ENCODE peak calls at places on chromosomes 13 and 19, in seven cellular contexts. Z is body of pancreas, C is A549, X is tibial nerve, K is uterus, W is breast epithelium, U is IMR-90. O is an unnamed sample. For H3K4me1, the result is how much of the 10 kb centered on the place peaks cover.

GRCh38 chr19:15584541-15585115 is 30.4 kb upstream of the CYP4F8 start:
- DNase-seq in K (peak), U (peak), W (peak), Z (peak), X (peak), C (peak), O (no peak)

GRCh38 chr19:58399903-58400637 is 4.6 kb downstream of the RNF225 start:
- DNase-seq in K (no peak), U (no peak), C (no peak), W (peak), Z (no peak), X (no peak), O (no peak)

GRCh38 chr19:10533656-10534386 is 9.9 kb upstream of the ATG4D start:
- DNase-seq in K (no peak), C (peak), Z (no peak), W (no peak), U (peak), X (no peak), O (no peak)

GRCh38 chr13:34817246-34817645 is 124.8 kb upstream of the NBEA start:
- DNase-seq in K (no peak), C (no peak), W (no peak), X (no peak), Z (no peak), U (no peak), O (no peak)

GRCh38 chr13:25493930-25494707 is 122.3 kb downstream of the ATP8A2 start:
- DNase-seq in U (no peak), W (no peak), K (no peak), Z (no peak), C (no peak), X (no peak), O (no peak)

GRCh38 chr19:6925801-6926751 is 38.7 kb downstream of the ADGRE1 start:
- DNase-seq in U (no peak), Z (no peak), C (peak), W (no peak), X (no peak), K (no peak), O (no peak)

GRCh38 chr19:17424743-17425365 is 5.0 kb downstream of the MVB12A start:
- DNase-seq in Z (no peak), W (no peak), U (peak), C (peak), X (no peak), K (no peak), O (no peak)

GRCh38 chr13:49554387-49554786 is 31.0 kb downstream of the RCBTB1 start:
- DNase-seq in C (no peak), X (no peak), Z (no peak), K (no peak), W (no peak), U (no peak), O (no peak)

GRCh38 chr19:10639836-10640235 is 14.3 kb upstream of the ILF3 start:
- DNase-seq in U (no peak), C (no peak), Z (no peak), K (no peak), X (no peak), W (no peak), O (no peak)

GRCh38 chr19:29479941-29480340 is 45.9 kb upstream of the VSTM2B start:
- DNase-seq in X (no peak), K (no peak), W (no peak), C (no peak), U (no peak), Z (no peak), O (no peak)

GRCh38 chr13:31408927-31409326 is 209.2 kb downstream of the B3GLCT start:
- DNase-seq in U (no peak), X (no peak), Z (no peak), W (no peak), K (no peak), C (no peak), O (no peak)

GRCh38 chr19:6210721-6211600 is 68.8 kb downstream of the MLLT1 start:
- DNase-seq in X (no peak), W (no peak), C (no peak), Z (no peak), K (no peak), U (no peak), O (no peak)

GRCh38 chr13:104246955-104247354 is 1180.7 kb upstream of the SLC10A2 start:
- DNase-seq in X (no peak), Z (no peak), C (no peak), U (no peak), K (no peak), W (no peak), O (no peak)

GRCh38 chr19:11087870-11088507 is 1.3 kb upstream of the LDLR start:
- DNase-seq in K (no peak), Z (no peak), X (no peak), W (no peak), U (no peak), C (no peak), O (no peak)

GRCh38 chr13:104014803-104015645 is 948.8 kb upstream of the SLC10A2 start:
- DNase-seq in W (no peak), Z (no peak), U (peak), K (no peak), C (no peak), X (no peak), O (no peak)

GRCh38 chr19:4064551-4065260 is 2.0 kb downstream of the ZBTB7A start:
- DNase-seq in K (peak), C (no peak), X (no peak), U (no peak), Z (peak), W (no peak), O (no peak)

GRCh38 chr13:93788456-93788855 is 561.8 kb downstream of the GPC6 start:
- DNase-seq in W (no peak), K (no peak), X (no peak), U (no peak), Z (peak), C (no peak), O (no peak)

GRCh38 chr13:76350399-76350798 is 535.8 kb downstream of the KCTD12 start:
- DNase-seq in Z (peak), K (no peak), W (no peak), X (no peak), C (peak), U (peak), O (no peak)

GRCh38 chr19:57071414-57071813 is 48.4 kb upstream of the USP29 start:
- DNase-seq in K (no peak), C (no peak), W (no peak), Z (no peak), X (no peak), U (no peak), O (no peak)

DNA sequence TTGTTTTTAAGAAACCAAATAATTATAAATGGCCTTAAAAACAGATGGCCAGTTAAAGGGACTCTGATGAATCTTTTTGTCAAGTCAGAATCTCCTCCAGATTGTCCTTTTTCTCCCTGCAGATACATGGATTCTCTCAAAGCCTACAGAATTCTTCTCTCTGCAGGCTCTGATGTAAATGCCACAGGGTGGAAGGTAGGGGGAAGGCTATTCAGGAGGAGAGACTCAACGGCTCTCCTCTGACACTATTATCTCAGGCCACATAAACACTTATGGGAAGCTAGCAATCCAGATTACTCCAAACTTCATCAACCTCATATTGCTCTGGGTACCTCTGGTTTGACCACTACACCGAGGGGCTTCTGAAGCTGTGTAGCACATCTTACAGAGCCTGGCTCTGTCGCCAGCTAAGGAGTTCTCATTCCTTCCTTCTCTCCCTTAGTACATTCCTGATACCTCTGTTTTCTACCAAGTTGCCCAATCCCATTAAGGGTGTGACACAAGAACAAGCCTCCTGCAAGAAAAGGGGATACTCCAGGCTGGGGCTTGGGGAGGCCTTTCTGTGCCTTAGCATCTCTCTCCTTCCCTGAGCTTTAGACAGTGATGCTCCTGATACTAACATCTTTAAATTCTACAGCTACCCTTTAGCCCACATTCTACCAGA is 14.9 kb downstream of the LCP1 start:
- DNase-seq in K (no peak), C (no peak), W (no peak), U (no peak), X (no peak), Z (no peak), O (no peak)
- H3K27ac ChIP-seq in K (no peak), C (no peak), W (no peak), U (no peak), X (no peak), Z (no peak), O (no peak)

GRCh38 chr19:49637865-49638350 is 2.0 kb downstream of the RRAS start:
- DNase-seq in X (peak), U (peak), C (peak), K (peak), Z (peak), W (peak), O (no peak)
- TF ChIP-seq POLR2A in X (no peak), U (no peak), C (no peak), K (no peak), Z (no peak), W (no peak), O (peak)

GRCh38 chr19:38714354-38714778 is 29.9 kb downstream of the CAPN12 start:
- DNase-seq in U (no peak), K (no peak), C (no peak), Z (peak), W (no peak), X (no peak), O (no peak)
- H3K4me1 ChIP-seq in U (under half), K (under half), C (under half), Z (half or more), W (under half), X (under half), O (under half)

DNA sequence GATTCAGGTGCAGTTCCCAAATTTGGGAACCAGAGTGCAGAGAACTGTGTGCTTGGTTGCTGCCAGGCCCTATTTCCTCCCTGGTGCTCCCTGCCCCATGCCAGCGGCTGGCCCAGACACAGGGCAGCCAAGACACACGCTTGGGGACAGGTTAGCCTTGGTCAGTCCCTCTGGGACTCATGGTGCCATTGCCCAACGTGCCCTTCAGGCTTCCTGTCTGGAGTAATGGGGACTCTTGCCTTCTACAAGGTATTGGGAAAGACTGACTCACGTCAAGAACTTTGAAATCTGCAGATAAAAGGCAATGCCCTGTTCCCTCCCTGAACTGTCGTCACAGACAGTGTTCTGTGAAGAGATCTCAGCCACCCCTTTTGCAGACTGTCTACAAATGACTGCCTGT is 58.8 kb downstream of the GSX1 start:
- DNase-seq in U (no peak), X (no peak), K (no peak), Z (no peak), C (peak), W (no peak), O (no peak)
- H3K27ac ChIP-seq in U (no peak), X (no peak), K (no peak), Z (no peak), C (no peak), W (no peak), O (no peak)

GRCh38 chr19:38773469-38774177 is at the start of gene LGALS7:
- DNase-seq in U (no peak), C (no peak), W (no peak), K (no peak), Z (no peak), X (no peak), O (no peak)

GRCh38 chr19:38774181-38774950 is 1.0 kb upstream of the LGALS7 start:
- DNase-seq in C (no peak), U (no peak), W (no peak), Z (no peak), X (no peak), K (no peak), O (no peak)

GRCh38 chr19:38766276-38767047 is 6.9 kb downstream of the LGALS7 start:
- DNase-seq in U (no peak), K (no peak), W (no peak), Z (no peak), X (no peak), C (no peak), O (no peak)

GRCh38 chr19:38765214-38765613 is 8.1 kb downstream of the LGALS7 start:
- DNase-seq in C (no peak), K (no peak), W (no peak), Z (no peak), U (no peak), X (no peak), O (no peak)

GRCh38 chr19:38769635-38770211 is 3.6 kb downstream of the LGALS7 start:
- DNase-seq in U (peak), W (peak), K (peak), C (peak), Z (peak), X (peak), O (peak)
- TF ChIP-seq POLR2A in U (no peak), W (no peak), K (peak), C (no peak), Z (no peak), X (peak), O (peak)

GRCh38 chr19:2636897-2637683 is 65.4 kb downstream of the GNG7 start:
- DNase-seq in C (peak), Z (peak), X (no peak), W (no peak), U (peak), K (peak), O (no peak)
- H3K4me1 ChIP-seq in C (under half), Z (under half), X (under half), W (under half), U (under half), K (under half), O (under half)

DNA sequence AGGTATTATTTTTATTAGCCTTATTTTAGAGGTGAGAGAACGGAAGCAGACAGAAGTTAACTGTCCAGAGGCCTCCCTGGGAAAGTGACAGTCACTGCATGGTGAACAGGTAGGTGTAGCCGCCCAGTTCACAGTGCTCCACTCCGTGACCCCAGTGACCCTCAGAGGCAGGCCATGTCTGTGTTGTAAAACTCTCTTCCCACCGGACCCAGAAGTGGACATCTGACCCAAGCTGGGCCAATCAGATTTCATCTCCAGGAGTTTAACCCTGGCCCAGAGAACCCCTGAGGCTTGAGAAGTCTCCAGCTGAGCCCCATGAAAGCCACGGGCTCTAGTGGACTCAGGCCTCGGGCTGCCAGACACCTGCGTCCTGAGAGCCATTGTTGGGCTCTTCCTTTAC is 83.6 kb upstream of the FARP1 start:
- DNase-seq in C (no peak), X (no peak), U (no peak), K (no peak), Z (no peak), W (no peak), O (no peak)
- H3K27ac ChIP-seq in C (no peak), X (no peak), U (no peak), K (no peak), Z (no peak), W (no peak), O (no peak)